ENCODE peak calls at places on chromosomes 2 and 18, in five cellular contexts. Q is tibial artery, B is H9, A is esophagus squamous epithelium, D is upper lobe of left lung. Z is an unnamed sample. For H3K4me1 and H3K9me3, the result is how much of the 10 kb centered on the place peaks cover.

GRCh38 chr18:62524443-62525200 is 1.8 kb downstream of the ZCCHC2 start:
- DNase-seq in B (peak), D (peak), Q (peak), A (peak), Z (peak)

GRCh38 chr18:51072586-51073303 is 42.7 kb downstream of the SMAD4 start:
- DNase-seq in Q (no peak), A (no peak), B (no peak), D (no peak), Z (no peak)

GRCh38 chr2:60480089-60480773 is 73.2 kb downstream of the BCL11A start:
- DNase-seq in B (peak), Q (no peak), A (no peak), D (no peak), Z (no peak)

GRCh38 chr2:182642328-182642727 is 73.7 kb upstream of the DNAJC10 start:
- DNase-seq in A (no peak), Q (peak), B (peak), D (no peak), Z (peak)

GRCh38 chr2:113716291-113716690 is 40.2 kb downstream of the SLC35F5 start:
- DNase-seq in B (no peak), Q (no peak), A (no peak), D (no peak), Z (no peak)

GRCh38 chr18:45876131-45876530 is 50.7 kb downstream of the SIGLEC15 start:
- DNase-seq in A (no peak), D (no peak), Q (no peak), B (no peak), Z (no peak)

GRCh38 chr2:187078297-187078696 is 229.3 kb upstream of the ZSWIM2 start:
- DNase-seq in D (no peak), Q (no peak), B (no peak), A (no peak), Z (no peak)

GRCh38 chr18:68662779-68663178 is 52.1 kb downstream of the TMX3 start:
- DNase-seq in B (no peak), Q (no peak), A (no peak), D (no peak), Z (no peak)

GRCh38 chr2:104845552-104845931 is 8.4 kb upstream of the POU3F3 start:
- DNase-seq in D (no peak), A (no peak), Q (no peak), B (no peak), Z (no peak)

GRCh38 chr18:582465-582864 is 2.3 kb downstream of the CETN1 start:
- DNase-seq in B (no peak), Q (no peak), D (no peak), A (no peak), Z (no peak)

GRCh38 chr2:42904576-42904876 is 112.1 kb upstream of the HAAO start:
- DNase-seq in Q (no peak), A (no peak), B (no peak), D (no peak), Z (no peak)

DNA sequence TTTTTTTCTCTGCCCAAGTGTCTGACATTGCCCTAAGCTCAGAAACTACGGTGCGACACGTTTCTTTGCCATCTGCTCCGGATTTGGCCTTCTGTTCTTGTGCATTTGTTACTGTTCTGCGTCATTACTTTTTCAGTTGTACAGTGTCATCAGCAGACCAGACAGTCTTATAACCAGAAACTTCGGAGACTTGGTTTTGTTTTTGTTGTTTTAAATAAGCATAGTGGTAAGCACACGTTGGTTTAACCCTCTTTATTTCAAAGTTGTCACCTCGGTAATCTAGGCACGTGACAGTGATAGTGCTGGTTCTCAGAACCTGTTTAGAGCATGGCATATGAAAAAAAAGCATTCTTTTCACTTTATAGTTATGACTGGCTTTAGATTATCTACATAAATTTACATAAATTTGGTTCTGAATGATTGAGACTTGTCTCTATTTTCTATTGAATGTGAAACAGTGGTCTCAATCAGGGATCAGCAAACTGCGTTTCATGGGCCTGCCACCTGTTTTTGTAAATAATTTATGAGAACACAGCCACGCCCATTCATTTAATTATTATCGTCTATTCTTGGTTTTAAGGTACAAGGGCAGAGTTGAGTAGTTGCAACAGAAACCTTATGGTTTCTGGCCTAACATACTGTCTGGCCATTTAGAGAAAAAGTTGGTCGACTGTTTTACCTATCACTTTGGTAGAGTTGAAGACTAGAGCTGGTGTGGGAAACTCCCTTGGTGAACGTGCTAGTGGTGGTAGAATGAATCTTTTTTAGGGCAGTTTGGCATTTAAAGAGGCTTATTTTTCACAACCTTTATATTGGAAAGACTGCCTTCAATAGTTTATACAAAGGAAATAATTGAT is 106.5 kb downstream of the ZNF532 start:
- DNase-seq in B (no peak), Q (no peak), D (no peak), A (no peak), Z (no peak)
- H3K4me1 ChIP-seq in B (under half), Q (under half), D (under half), A (under half), Z (under half)

GRCh38 chr18:78396077-78396476 is 583.5 kb upstream of the SALL3 start:
- DNase-seq in B (no peak), A (no peak), Q (no peak), D (no peak), Z (no peak)

GRCh38 chr18:78390348-78390929 is 589.2 kb upstream of the SALL3 start:
- DNase-seq in A (no peak), D (no peak), Q (no peak), B (peak), Z (no peak)

GRCh38 chr18:78396756-78397155 is 582.9 kb upstream of the SALL3 start:
- DNase-seq in Q (no peak), A (no peak), B (no peak), D (no peak), Z (no peak)

GRCh38 chr18:78390985-78391384 is 588.6 kb upstream of the SALL3 start:
- DNase-seq in Q (no peak), B (no peak), A (no peak), D (peak), Z (no peak)

GRCh38 chr18:78393463-78393862 is 586.2 kb upstream of the SALL3 start:
- DNase-seq in B (no peak), A (no peak), Q (no peak), D (no peak), Z (no peak)
- H3K9me3 ChIP-seq in B (under half), A (under half), Q (under half), D (under half), Z (under half)

DNA sequence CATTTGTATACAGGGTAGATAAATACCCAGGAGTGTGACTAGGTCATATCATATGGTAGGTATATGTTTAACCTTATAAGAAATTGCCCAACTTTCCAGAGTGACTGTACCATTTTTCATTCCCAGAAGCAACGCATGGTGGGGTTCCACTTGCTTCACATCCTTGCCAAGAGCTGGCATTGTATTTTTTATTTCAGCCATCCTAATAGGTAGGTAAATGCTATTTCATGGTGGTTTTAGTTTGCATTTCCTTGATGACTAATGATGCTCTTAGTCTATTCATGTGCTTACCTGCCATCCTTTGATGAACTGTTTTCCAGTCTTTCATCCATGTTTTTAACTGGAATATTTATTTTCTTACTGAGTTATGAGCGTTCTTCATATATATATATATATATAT is 51.9 kb downstream of the MAP4K3 start:
- DNase-seq in Q (no peak), D (no peak), B (no peak), A (no peak), Z (no peak)
- H3K4me1 ChIP-seq in Q (half or more), D (under half), B (under half), A (under half), Z (under half)

GRCh38 chr2:12201369-12201768 is 454.9 kb downstream of the LPIN1 start:
- DNase-seq in Q (no peak), B (no peak), D (no peak), A (no peak), Z (no peak)
- H3K9me3 ChIP-seq in Q (under half), B (under half), D (under half), A (under half), Z (under half)